ENCODE peak calls at places on chromosome X, in nine cellular contexts. One of them, this sample, is unnamed.

GRCh38 chrX:39936886-39937770 is 160.6 kb downstream of the BCOR start:
- DNase-seq in WERI-Rb-1: peak
- DNase-seq in IMR-90: no peak
- DNase-seq in right cardiac atrium: no peak
- DNase-seq in uterus: no peak
- DNase-seq in OCI-LY7: no peak
- DNase-seq in K562: peak
- DNase-seq in stomach: no peak
- DNase-seq in ovary: no peak
- DNase-seq in this sample: no peak

GRCh38 chrX:103823591-103823990 is 8.5 kb downstream of the RAB9B start:
- DNase-seq in WERI-Rb-1: no peak
- DNase-seq in IMR-90: peak
- DNase-seq in right cardiac atrium: no peak
- DNase-seq in uterus: no peak
- DNase-seq in OCI-LY7: no peak
- DNase-seq in K562: no peak
- DNase-seq in stomach: no peak
- DNase-seq in ovary: no peak
- DNase-seq in this sample: no peak

GRCh38 chrX:94051926-94052325 is 377.9 kb downstream of the FAM133A start:
- DNase-seq in WERI-Rb-1: no peak
- DNase-seq in IMR-90: no peak
- DNase-seq in right cardiac atrium: no peak
- DNase-seq in uterus: no peak
- DNase-seq in OCI-LY7: no peak
- DNase-seq in K562: no peak
- DNase-seq in stomach: no peak
- DNase-seq in ovary: no peak
- DNase-seq in this sample: no peak

GRCh38 chrX:144916785-144917184 is 330.5 kb upstream of the SPANXN1 start:
- DNase-seq in WERI-Rb-1: no peak
- DNase-seq in IMR-90: no peak
- DNase-seq in right cardiac atrium: no peak
- DNase-seq in uterus: no peak
- DNase-seq in OCI-LY7: peak
- DNase-seq in K562: no peak
- DNase-seq in stomach: no peak
- DNase-seq in ovary: no peak
- DNase-seq in this sample: no peak

GRCh38 chrX:53089224-53089842 is 4.6 kb upstream of the KANTR start:
- DNase-seq in WERI-Rb-1: peak
- DNase-seq in IMR-90: peak
- DNase-seq in right cardiac atrium: no peak
- DNase-seq in uterus: peak
- DNase-seq in OCI-LY7: peak
- DNase-seq in K562: peak
- DNase-seq in stomach: peak
- DNase-seq in ovary: peak
- DNase-seq in this sample: peak

GRCh38 chrX:120824021-120824420 is 51.6 kb downstream of the CT47B1 start:
- DNase-seq in WERI-Rb-1: no peak
- DNase-seq in IMR-90: no peak
- DNase-seq in right cardiac atrium: no peak
- DNase-seq in uterus: no peak
- DNase-seq in OCI-LY7: no peak
- DNase-seq in K562: no peak
- DNase-seq in stomach: no peak
- DNase-seq in ovary: no peak
- DNase-seq in this sample: no peak

GRCh38 chrX:153780678-153781427 is at the start of gene SRPK3:
- DNase-seq in WERI-Rb-1: peak
- DNase-seq in IMR-90: no peak
- DNase-seq in right cardiac atrium: no peak
- DNase-seq in uterus: no peak
- DNase-seq in OCI-LY7: no peak
- DNase-seq in K562: no peak
- DNase-seq in stomach: no peak
- DNase-seq in ovary: no peak
- DNase-seq in this sample: peak

GRCh38 chrX:47885501-47885900 is 48.8 kb downstream of the ZNF81 start:
- DNase-seq in WERI-Rb-1: no peak
- DNase-seq in IMR-90: no peak
- DNase-seq in right cardiac atrium: no peak
- DNase-seq in uterus: no peak
- DNase-seq in OCI-LY7: no peak
- DNase-seq in K562: no peak
- DNase-seq in stomach: no peak
- DNase-seq in ovary: no peak
- DNase-seq in this sample: no peak

GRCh38 chrX:35016051-35016450 is 73.5 kb downstream of the FAM47B start:
- DNase-seq in WERI-Rb-1: no peak
- DNase-seq in IMR-90: peak
- DNase-seq in right cardiac atrium: no peak
- DNase-seq in uterus: no peak
- DNase-seq in OCI-LY7: no peak
- DNase-seq in K562: no peak
- DNase-seq in stomach: no peak
- DNase-seq in ovary: no peak
- DNase-seq in this sample: no peak

GRCh38 chrX:21711848-21712197 is 46.1 kb downstream of the SMPX start:
- DNase-seq in WERI-Rb-1: no peak
- DNase-seq in IMR-90: no peak
- DNase-seq in right cardiac atrium: no peak
- DNase-seq in uterus: no peak
- DNase-seq in OCI-LY7: no peak
- DNase-seq in K562: no peak
- DNase-seq in stomach: no peak
- DNase-seq in ovary: no peak
- DNase-seq in this sample: no peak

GRCh38 chrX:114619874-114620273 is 36.0 kb downstream of the HTR2C start:
- DNase-seq in WERI-Rb-1: no peak
- DNase-seq in IMR-90: no peak
- DNase-seq in right cardiac atrium: no peak
- DNase-seq in uterus: no peak
- DNase-seq in OCI-LY7: no peak
- DNase-seq in K562: peak
- DNase-seq in stomach: no peak
- DNase-seq in ovary: no peak
- DNase-seq in this sample: no peak

GRCh38 chrX:121231566-121232358 is 184.4 kb downstream of the GLUD2 start:
- DNase-seq in WERI-Rb-1: no peak
- DNase-seq in IMR-90: no peak
- DNase-seq in right cardiac atrium: no peak
- DNase-seq in uterus: no peak
- DNase-seq in OCI-LY7: no peak
- DNase-seq in K562: no peak
- DNase-seq in stomach: no peak
- DNase-seq in ovary: no peak
- DNase-seq in this sample: no peak

GRCh38 chrX:68686684-68687045 is 39.2 kb downstream of the STARD8 start:
- DNase-seq in WERI-Rb-1: peak
- DNase-seq in IMR-90: no peak
- DNase-seq in right cardiac atrium: peak
- DNase-seq in uterus: peak
- DNase-seq in OCI-LY7: no peak
- DNase-seq in K562: peak
- DNase-seq in stomach: no peak
- DNase-seq in ovary: no peak
- DNase-seq in this sample: peak

GRCh38 chrX:113522814-113523213 is 682.2 kb upstream of the AMOT start:
- DNase-seq in WERI-Rb-1: no peak
- DNase-seq in IMR-90: no peak
- DNase-seq in right cardiac atrium: no peak
- DNase-seq in uterus: no peak
- DNase-seq in OCI-LY7: peak
- DNase-seq in K562: no peak
- DNase-seq in stomach: no peak
- DNase-seq in ovary: no peak
- DNase-seq in this sample: no peak

GRCh38 chrX:63784346-63784901 is 590 bp downstream of the ARHGEF9 start:
- DNase-seq in WERI-Rb-1: peak
- DNase-seq in IMR-90: no peak
- DNase-seq in right cardiac atrium: no peak
- DNase-seq in uterus: no peak
- DNase-seq in OCI-LY7: no peak
- DNase-seq in K562: no peak
- DNase-seq in stomach: no peak
- DNase-seq in ovary: peak
- DNase-seq in this sample: peak

GRCh38 chrX:69068295-69069085 is 96.8 kb downstream of the PJA1 start:
- DNase-seq in WERI-Rb-1: no peak
- DNase-seq in IMR-90: no peak
- DNase-seq in right cardiac atrium: no peak
- DNase-seq in uterus: peak
- DNase-seq in OCI-LY7: no peak
- DNase-seq in K562: no peak
- DNase-seq in stomach: peak
- DNase-seq in ovary: no peak
- DNase-seq in this sample: no peak

DNA sequence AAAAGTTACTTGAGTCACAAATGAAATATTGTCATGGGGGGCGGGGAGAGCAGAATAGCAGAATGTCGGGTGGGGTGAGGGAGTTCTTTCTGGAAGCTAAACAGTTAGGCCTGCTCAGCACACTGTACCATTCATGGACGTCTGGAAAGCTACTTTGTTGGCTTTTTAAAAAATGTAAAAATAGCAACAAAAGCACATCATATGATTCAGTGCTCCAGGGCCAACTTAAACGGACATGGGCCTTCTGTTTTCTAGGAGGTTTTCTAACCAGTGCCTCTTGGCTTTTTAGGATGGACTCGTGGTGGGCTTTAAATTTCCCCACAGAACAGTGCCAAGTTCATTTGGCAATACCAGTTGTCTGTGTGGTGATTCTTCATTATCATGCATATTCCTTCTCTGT is 57.4 kb upstream of the CLCN4 start:
- DNase-seq in WERI-Rb-1: no peak
- DNase-seq in IMR-90: no peak
- DNase-seq in right cardiac atrium: no peak
- DNase-seq in uterus: no peak
- DNase-seq in OCI-LY7: no peak
- DNase-seq in K562: no peak
- DNase-seq in stomach: no peak
- DNase-seq in ovary: no peak
- DNase-seq in this sample: no peak
- H3K27ac ChIP-seq in WERI-Rb-1: no peak
- H3K27ac ChIP-seq in IMR-90: no peak
- H3K27ac ChIP-seq in right cardiac atrium: no peak
- H3K27ac ChIP-seq in uterus: peak
- H3K27ac ChIP-seq in OCI-LY7: peak
- H3K27ac ChIP-seq in K562: no peak
- H3K27ac ChIP-seq in stomach: peak
- H3K27ac ChIP-seq in ovary: no peak
- H3K27ac ChIP-seq in this sample: peak

GRCh38 chrX:19750028-19750786 is 137.2 kb downstream of the SH3KBP1 start:
- DNase-seq in WERI-Rb-1: no peak
- DNase-seq in IMR-90: no peak
- DNase-seq in right cardiac atrium: no peak
- DNase-seq in uterus: no peak
- DNase-seq in OCI-LY7: no peak
- DNase-seq in K562: no peak
- DNase-seq in stomach: no peak
- DNase-seq in ovary: no peak
- DNase-seq in this sample: no peak
- H3K27ac ChIP-seq in WERI-Rb-1: no peak
- H3K27ac ChIP-seq in IMR-90: no peak
- H3K27ac ChIP-seq in right cardiac atrium: no peak
- H3K27ac ChIP-seq in uterus: no peak
- H3K27ac ChIP-seq in OCI-LY7: peak
- H3K27ac ChIP-seq in K562: no peak
- H3K27ac ChIP-seq in stomach: no peak
- H3K27ac ChIP-seq in ovary: no peak
- H3K27ac ChIP-seq in this sample: no peak

GRCh38 chrX:23785564-23785963 is 2.6 kb downstream of the SAT1 start:
- DNase-seq in WERI-Rb-1: no peak
- DNase-seq in IMR-90: no peak
- DNase-seq in right cardiac atrium: no peak
- DNase-seq in uterus: no peak
- DNase-seq in OCI-LY7: no peak
- DNase-seq in K562: no peak
- DNase-seq in stomach: no peak
- DNase-seq in ovary: no peak
- DNase-seq in this sample: no peak

GRCh38 chrX:23784487-23785301 is 1.7 kb downstream of the SAT1 start:
- DNase-seq in WERI-Rb-1: no peak
- DNase-seq in IMR-90: peak
- DNase-seq in right cardiac atrium: no peak
- DNase-seq in uterus: peak
- DNase-seq in OCI-LY7: peak
- DNase-seq in K562: peak
- DNase-seq in stomach: no peak
- DNase-seq in ovary: no peak
- DNase-seq in this sample: no peak

GRCh38 chrX:23782455-23782854 is 518 bp upstream of the SAT1 start:
- DNase-seq in WERI-Rb-1: no peak
- DNase-seq in IMR-90: no peak
- DNase-seq in right cardiac atrium: no peak
- DNase-seq in uterus: no peak
- DNase-seq in OCI-LY7: no peak
- DNase-seq in K562: no peak
- DNase-seq in stomach: no peak
- DNase-seq in ovary: no peak
- DNase-seq in this sample: no peak

GRCh38 chrX:23783569-23784486 is 855 bp downstream of the SAT1 start:
- DNase-seq in WERI-Rb-1: no peak
- DNase-seq in IMR-90: no peak
- DNase-seq in right cardiac atrium: no peak
- DNase-seq in uterus: no peak
- DNase-seq in OCI-LY7: peak
- DNase-seq in K562: no peak
- DNase-seq in stomach: no peak
- DNase-seq in ovary: no peak
- DNase-seq in this sample: no peak

GRCh38 chrX:23782863-23783568 is at the start of gene SAT1:
- DNase-seq in WERI-Rb-1: peak
- DNase-seq in IMR-90: peak
- DNase-seq in right cardiac atrium: peak
- DNase-seq in uterus: peak
- DNase-seq in OCI-LY7: peak
- DNase-seq in K562: peak
- DNase-seq in stomach: peak
- DNase-seq in ovary: peak
- DNase-seq in this sample: peak
- H3K27ac ChIP-seq in WERI-Rb-1: peak
- H3K27ac ChIP-seq in IMR-90: peak
- H3K27ac ChIP-seq in right cardiac atrium: peak
- H3K27ac ChIP-seq in uterus: peak
- H3K27ac ChIP-seq in OCI-LY7: peak
- H3K27ac ChIP-seq in K562: peak
- H3K27ac ChIP-seq in stomach: peak
- H3K27ac ChIP-seq in ovary: peak
- H3K27ac ChIP-seq in this sample: peak

DNA sequence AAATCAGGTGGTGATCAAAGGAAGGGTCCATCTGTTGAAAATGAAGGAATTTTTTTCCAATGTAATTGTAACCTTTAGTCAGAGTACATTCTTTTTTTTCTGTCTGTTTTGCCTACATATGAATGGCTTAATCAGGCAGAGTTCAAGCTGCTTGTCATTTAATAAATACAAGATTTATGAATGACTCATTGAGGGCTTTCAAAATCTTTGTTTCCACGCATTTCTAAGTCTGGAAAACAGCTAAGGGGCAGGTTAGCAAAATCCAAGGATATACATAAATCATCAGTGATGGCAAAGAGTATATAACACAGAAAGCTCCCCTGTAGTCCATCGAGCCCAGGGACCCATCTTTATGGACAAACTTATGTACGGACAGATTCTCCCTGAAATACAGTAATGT is 1.8 kb downstream of the CA5B start:
- DNase-seq in WERI-Rb-1: no peak
- DNase-seq in IMR-90: peak
- DNase-seq in right cardiac atrium: no peak
- DNase-seq in uterus: no peak
- DNase-seq in OCI-LY7: no peak
- DNase-seq in K562: no peak
- DNase-seq in stomach: no peak
- DNase-seq in ovary: no peak
- DNase-seq in this sample: no peak
- H3K27ac ChIP-seq in WERI-Rb-1: no peak
- H3K27ac ChIP-seq in IMR-90: no peak
- H3K27ac ChIP-seq in right cardiac atrium: no peak
- H3K27ac ChIP-seq in uterus: no peak
- H3K27ac ChIP-seq in OCI-LY7: no peak
- H3K27ac ChIP-seq in K562: no peak
- H3K27ac ChIP-seq in stomach: no peak
- H3K27ac ChIP-seq in ovary: no peak
- H3K27ac ChIP-seq in this sample: no peak

This sample was measured in left ventricle myocardium inferior.